ENCODE peak calls at places on chromosomes 4 and X, in five cellular contexts. F is uterus, Z is tibial artery, Y is SK-N-SH, D is hepatocyte. C is an unnamed sample.

GRCh38 chr4:86967798-86968197 is 33.0 kb downstream of the AFF1 start:
- DNase-seq in Z (no peak), Y (no peak), D (no peak), F (no peak), C (no peak)

GRCh38 chr4:183588169-183588675 is 70.8 kb downstream of the RWDD4 start:
- DNase-seq in F (no peak), Y (no peak), D (peak; percentile 48), Z (peak; percentile 66), C (no peak)

GRCh38 chrX:50281253-50281652 is 76.7 kb downstream of the CCNB3 start:
- DNase-seq in F (no peak), Y (no peak), Z (no peak), D (no peak), C (no peak)

GRCh38 chr4:86965019-86965976 is 30.5 kb downstream of the AFF1 start:
- DNase-seq in D (no peak), Z (no peak), F (no peak), Y (no peak), C (no peak)

GRCh38 chrX:48833531-48834138 is 1.8 kb downstream of the PCSK1N start:
- DNase-seq in Z (no peak), F (no peak), Y (peak; percentile 65), D (no peak), C (no peak)

GRCh38 chr4:140595065-140595464 is 26.3 kb upstream of the UCP1 start:
- DNase-seq in Y (no peak), Z (no peak), D (peak; percentile 60), F (no peak), C (no peak)

GRCh38 chr4:82898322-82899243 is 2.0 kb upstream of the THAP9 start:
- DNase-seq in Y (no peak), D (peak; percentile 61), F (no peak), Z (peak; percentile 27), C (no peak)

GRCh38 chr4:16524911-16525574 is 298.8 kb upstream of the TAPT1 start:
- DNase-seq in F (peak; percentile 31), Y (no peak), Z (no peak), D (peak; percentile 26), C (no peak)

GRCh38 chr4:173061160-173061559 is 107.5 kb upstream of the GALNT7 start:
- DNase-seq in Z (no peak), F (no peak), Y (no peak), D (no peak), C (no peak)

GRCh38 chrX:134931550-134931949 is 59.2 kb upstream of the SMIM10 start:
- DNase-seq in F (no peak), Z (no peak), Y (no peak), D (no peak), C (no peak)

GRCh38 chr4:162341533-162341932 is 177.7 kb upstream of the FSTL5 start:
- DNase-seq in Y (no peak), D (no peak), F (no peak), Z (no peak), C (no peak)

GRCh38 chrX:78333521-78333920 is 6.1 kb upstream of the CYSLTR1 start:
- DNase-seq in Z (no peak), Y (no peak), D (no peak), F (no peak), C (no peak)

GRCh38 chr4:33297091-33297490 is 2576.9 kb downstream of the PCDH7 start:
- DNase-seq in F (no peak), D (no peak), Z (no peak), Y (no peak), C (no peak)

GRCh38 chr4:75189976-75190375 is 257.1 kb downstream of the PARM1 start:
- DNase-seq in Z (no peak), F (no peak), D (no peak), Y (no peak), C (no peak)

GRCh38 chrX:153778151-153778551 is 2.7 kb upstream of the SRPK3 start:
- DNase-seq in D (no peak), F (no peak), Z (no peak), Y (no peak), C (no peak)
- H3K4me1 ChIP-seq in D (no peaks in the 10 kb centered on the region), F (peaks cover 3% of the 10 kb centered on the region), Z (no peaks in the 10 kb centered on the region), Y (peaks cover 9% of the 10 kb centered on the region), C (no peaks in the 10 kb centered on the region)

GRCh38 chrX:139889760-139890159 is 43.1 kb downstream of the ATP11C start:
- DNase-seq in D (no peak), Y (no peak), F (no peak), Z (no peak), C (no peak)
- H3K4me1 ChIP-seq in D (no peaks in the 10 kb centered on the region), Y (no peaks in the 10 kb centered on the region), F (no peaks in the 10 kb centered on the region), Z (no peaks in the 10 kb centered on the region), C (no peaks in the 10 kb centered on the region)

DNA sequence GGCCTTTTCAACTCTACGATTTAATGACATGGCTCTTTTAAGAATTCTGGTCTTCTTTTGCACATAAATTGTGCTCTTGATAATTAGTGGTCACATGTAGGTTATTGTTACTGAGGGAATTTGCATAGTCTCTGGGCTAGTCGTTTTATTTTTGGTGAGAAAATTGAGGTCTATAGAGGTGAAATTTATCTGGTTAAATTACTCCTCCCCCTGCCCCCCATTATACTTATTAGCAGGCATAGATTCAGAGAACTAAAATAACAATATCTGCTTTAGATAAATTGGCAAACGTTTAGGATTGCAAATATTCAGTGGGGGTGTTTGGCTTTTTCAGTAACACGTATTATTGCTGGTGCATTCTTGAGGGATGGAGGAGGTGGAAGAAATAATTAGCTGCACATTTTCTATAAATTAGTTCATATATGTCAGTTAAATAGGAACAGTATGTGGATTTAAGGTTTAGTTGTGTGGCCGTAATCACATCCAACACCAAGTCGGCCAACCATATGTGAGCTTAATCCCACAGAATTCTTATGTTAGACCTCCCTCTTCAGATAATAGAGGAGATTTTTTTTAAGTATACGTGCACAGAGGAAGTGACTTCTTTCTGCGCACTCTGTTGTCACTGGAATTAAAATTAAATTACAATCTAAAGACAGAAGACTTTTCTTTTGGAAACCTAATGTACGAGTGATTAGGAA is 1.9 kb downstream of the SEPTIN11 start:
- DNase-seq in Y (no peak), Z (no peak), D (no peak), F (no peak), C (no peak)
- H3K4me1 ChIP-seq in Y (peaks cover 25% of the 10 kb centered on the region), Z (no peaks in the 10 kb centered on the region), D (peaks cover 23% of the 10 kb centered on the region), F (no peaks in the 10 kb centered on the region), C (no peaks in the 10 kb centered on the region)

GRCh38 chr4:55178226-55179005 is 53.0 kb upstream of the KDR start:
- DNase-seq in Z (no peak), Y (no peak), D (no peak), F (no peak), C (no peak)
- H3K4me1 ChIP-seq in Z (no peaks in the 10 kb centered on the region), Y (no peaks in the 10 kb centered on the region), D (no peaks in the 10 kb centered on the region), F (no peaks in the 10 kb centered on the region), C (no peaks in the 10 kb centered on the region)

DNA sequence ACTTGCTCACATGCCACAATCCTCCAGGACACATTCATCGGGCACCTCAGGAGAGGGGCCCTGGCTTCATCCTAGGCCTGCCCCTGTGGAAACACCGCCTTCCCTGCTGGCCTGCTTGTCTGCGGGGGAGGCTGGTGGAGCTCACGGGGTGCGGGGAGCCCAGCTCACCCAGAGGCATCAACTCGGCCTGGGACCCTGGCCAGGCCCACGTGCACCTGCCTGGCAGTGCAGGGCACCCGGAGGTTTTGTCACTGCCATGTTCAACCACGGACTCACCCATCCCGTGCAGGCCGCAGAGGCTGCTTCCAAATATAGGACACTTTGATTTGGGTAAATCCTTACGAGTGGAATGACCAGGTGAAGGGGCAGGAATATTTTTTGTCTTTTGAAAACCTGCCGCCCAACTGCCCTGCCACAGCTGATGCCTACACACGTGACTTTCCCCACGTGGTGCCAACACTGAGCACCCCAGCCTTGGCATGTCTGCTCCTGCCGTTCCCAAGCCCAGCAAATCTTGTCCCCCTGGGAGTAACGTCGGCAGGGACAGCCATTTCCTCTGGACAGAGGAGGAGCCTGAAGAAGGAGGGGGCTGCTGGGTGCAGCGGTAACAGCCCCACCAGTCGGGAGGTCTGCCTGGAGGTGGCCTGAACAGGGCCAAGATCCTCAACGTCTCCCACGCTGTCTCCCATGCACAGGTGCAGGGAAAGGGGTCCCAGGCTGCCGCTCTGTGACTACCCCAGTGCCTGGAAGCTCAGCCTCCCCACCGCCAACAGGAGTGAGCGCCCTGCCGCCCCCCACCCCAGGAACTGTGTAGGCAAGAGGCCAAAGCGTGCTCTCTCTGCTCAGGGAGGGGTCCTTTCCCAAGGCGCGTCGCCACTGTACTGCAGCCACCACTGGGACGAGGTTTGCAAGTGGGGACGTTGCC is 8.5 kb downstream of the MXD4 start:
- DNase-seq in D (no peak), Z (peak; percentile 15), Y (peak; percentile 21), F (peak; percentile 17), C (peak; percentile 16)
- H3K4me1 ChIP-seq in D (peaks cover 6% of the 10 kb centered on the region), Z (no peaks in the 10 kb centered on the region), Y (peaks cover 30% of the 10 kb centered on the region), F (peaks cover 37% of the 10 kb centered on the region), C (peaks cover 26% of the 10 kb centered on the region)

GRCh38 chr4:7963691-7964090 is 24.0 kb upstream of the AFAP1 start:
- DNase-seq in Z (no peak), Y (no peak), F (no peak), D (no peak), C (no peak)

GRCh38 chr4:7964890-7965662 is 25.4 kb upstream of the AFAP1 start:
- DNase-seq in Y (no peak), Z (no peak), D (no peak), F (peak; percentile 86), C (no peak)

GRCh38 chr4:7962609-7963508 is 23.2 kb upstream of the AFAP1 start:
- DNase-seq in F (no peak), Z (no peak), D (no peak), Y (no peak), C (no peak)

GRCh38 chr4:7966281-7967062 is 26.8 kb upstream of the AFAP1 start:
- DNase-seq in F (no peak), D (no peak), Y (peak; percentile 47), Z (no peak), C (no peak)

GRCh38 chr4:7964459-7964858 is 24.8 kb upstream of the AFAP1 start:
- DNase-seq in F (no peak), Y (no peak), Z (no peak), D (no peak), C (no peak)
- H3K4me1 ChIP-seq in F (peaks cover 18% of the 10 kb centered on the region), Y (peaks cover 18% of the 10 kb centered on the region), Z (no peaks in the 10 kb centered on the region), D (peaks cover 22% of the 10 kb centered on the region), C (no peaks in the 10 kb centered on the region)

GRCh38 chr4:108156391-108156790 is 12.3 kb downstream of the LEF1 start:
- DNase-seq in Z (no peak), D (no peak), Y (no peak), F (no peak), C (no peak)
- H3K4me1 ChIP-seq in Z (no peaks in the 10 kb centered on the region), D (no peaks in the 10 kb centered on the region), Y (no peaks in the 10 kb centered on the region), F (no peaks in the 10 kb centered on the region), C (no peaks in the 10 kb centered on the region)

GRCh38 chr4:77800077-77800476 is 19.1 kb downstream of the CNOT6L start:
- DNase-seq in F (no peak), Z (no peak), Y (no peak), D (no peak), C (no peak)
- H3K4me1 ChIP-seq in F (peaks cover 5% of the 10 kb centered on the region), Z (no peaks in the 10 kb centered on the region), Y (no peaks in the 10 kb centered on the region), D (no peaks in the 10 kb centered on the region), C (peaks cover 11% of the 10 kb centered on the region)